ENCODE peak calls at places on chromosomes 13 and 19, in nine cellular contexts. I, V, Z, W, F, J, P, L and Q are unnamed samples.

GRCh38 chr19:18292810-18293641 is 11.6 kb upstream of the JUND start:
- DNase-seq in P (peak), Z (peak), V (peak), J (peak), L (peak), F (no peak), W (peak), I (peak), Q (peak)

GRCh38 chr19:40610396-40611064 is 9.4 kb downstream of the LTBP4 start:
- DNase-seq in F (no peak), J (peak), V (no peak), Z (no peak), W (peak), P (peak), L (no peak), I (no peak), Q (peak)

GRCh38 chr13:105008606-105009005 is 1526.9 kb downstream of the EFNB2 start:
- DNase-seq in P (no peak), I (no peak), W (no peak), L (no peak), J (no peak), F (no peak), V (no peak), Z (no peak), Q (no peak)

GRCh38 chr19:40223135-40223822 is 3.2 kb downstream of the CCNP start:
- DNase-seq in L (no peak), F (no peak), J (peak), Z (no peak), P (peak), W (no peak), V (no peak), I (no peak), Q (no peak)

GRCh38 chr19:55172741-55173140 is 6.3 kb upstream of the DNAAF3 start:
- DNase-seq in J (no peak), L (no peak), P (no peak), W (no peak), Z (peak), V (no peak), F (no peak), I (no peak), Q (no peak)

GRCh38 chr13:80881495-80882482 is 540.9 kb upstream of the SPRY2 start:
- DNase-seq in V (no peak), J (no peak), I (no peak), F (no peak), L (no peak), Z (no peak), W (no peak), P (no peak), Q (no peak)

GRCh38 chr13:50766043-50766442 is 77.4 kb downstream of the DLEU7 start:
- DNase-seq in V (no peak), L (no peak), I (no peak), W (no peak), J (no peak), F (no peak), Z (no peak), P (no peak), Q (no peak)

GRCh38 chr19:13797870-13798269 is 2.6 kb downstream of the ZSWIM4 start:
- DNase-seq in F (no peak), V (no peak), I (peak), W (no peak), P (peak), J (no peak), L (no peak), Z (peak), Q (no peak)

GRCh38 chr13:76667551-76667950 is 218.7 kb downstream of the KCTD12 start:
- DNase-seq in Z (peak), I (peak), W (no peak), F (no peak), L (no peak), J (no peak), P (no peak), V (peak), Q (no peak)

GRCh38 chr13:41614671-41615519 is 157.5 kb downstream of the RGCC start:
- DNase-seq in W (no peak), V (no peak), I (peak), P (no peak), J (no peak), L (no peak), Z (peak), F (no peak), Q (no peak)

GRCh38 chr13:107838592-107839161 is 376.7 kb downstream of the LIG4 start:
- DNase-seq in I (no peak), W (no peak), Z (no peak), J (no peak), F (no peak), V (no peak), L (no peak), P (no peak), Q (no peak)

GRCh38 chr19:47653856-47654255 is 44.9 kb downstream of the BICRA start:
- DNase-seq in I (no peak), P (no peak), F (no peak), J (no peak), L (no peak), W (peak), Z (no peak), V (no peak), Q (no peak)

GRCh38 chr19:18742838-18743237 is 48.3 kb downstream of the COMP start:
- DNase-seq in P (no peak), Z (no peak), I (no peak), W (no peak), F (no peak), V (no peak), L (no peak), J (peak), Q (no peak)

GRCh38 chr13:46964789-46965527 is 68.1 kb upstream of the HTR2A start:
- DNase-seq in W (no peak), L (no peak), Z (peak), J (no peak), F (no peak), I (no peak), P (no peak), V (peak), Q (no peak)

GRCh38 chr13:54965881-54966280 is 1937.3 kb downstream of the OLFM4 start:
- DNase-seq in F (no peak), J (no peak), P (no peak), L (no peak), I (no peak), W (no peak), V (no peak), Z (no peak), Q (no peak)

GRCh38 chr19:2494447-2495129 is 18.7 kb downstream of the GADD45B start:
- DNase-seq in P (peak), W (peak), Z (peak), F (no peak), L (peak), V (peak), I (peak), J (peak), Q (peak)

GRCh38 chr13:45696610-45697226 is 5.4 kb upstream of the CBY2 start:
- DNase-seq in F (peak), I (no peak), P (no peak), J (no peak), V (no peak), Z (no peak), W (no peak), L (no peak), Q (no peak)

GRCh38 chr13:45691667-45692066 is 10.5 kb upstream of the CBY2 start:
- DNase-seq in F (no peak), Z (no peak), V (no peak), J (no peak), W (no peak), I (no peak), P (no peak), L (no peak), Q (no peak)

GRCh38 chr13:45690636-45691035 is 11.5 kb upstream of the CBY2 start:
- DNase-seq in J (no peak), Z (no peak), I (no peak), W (no peak), P (no peak), L (no peak), F (peak), V (no peak), Q (no peak)

GRCh38 chr13:45691251-45691650 is 10.9 kb upstream of the CBY2 start:
- DNase-seq in P (no peak), V (no peak), I (no peak), J (no peak), F (peak), L (no peak), Z (no peak), W (no peak), Q (no peak)

DNA sequence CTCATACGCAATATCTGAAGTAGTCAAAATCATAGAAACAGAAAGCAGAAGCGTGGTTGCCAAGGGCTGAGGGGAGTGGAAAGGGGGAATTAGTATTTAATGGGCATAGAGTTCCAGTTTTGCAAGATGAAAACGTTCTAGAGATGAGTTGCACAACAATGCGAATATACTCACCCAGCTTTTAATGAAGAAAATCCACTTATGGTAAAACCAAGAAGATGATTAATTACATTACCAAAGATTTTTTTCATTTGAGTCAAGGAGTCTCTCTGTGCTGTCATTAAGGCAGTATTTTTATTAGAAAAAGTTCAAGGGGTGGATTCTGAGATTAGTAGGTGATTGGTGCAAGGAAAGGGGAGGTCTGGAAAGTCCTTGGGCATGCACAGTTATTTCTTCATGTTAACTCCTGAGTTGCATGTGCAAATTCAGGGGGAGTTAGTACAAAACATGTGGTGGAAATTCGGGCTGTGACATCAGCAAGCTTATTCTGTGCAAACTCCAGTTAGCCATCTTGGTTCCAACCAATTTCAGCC is 6.9 kb upstream of the CBY2 start:
- DNase-seq in W (no peak), P (no peak), F (peak), J (no peak), V (no peak), L (no peak), Z (no peak), I (no peak), Q (no peak)
- TF ChIP-seq POLR2A in W (no peak), P (no peak), F (no peak), J (no peak), V (no peak), L (no peak), Z (no peak), I (no peak), Q (no peak)

GRCh38 chr19:5561559-5561958 is 6.2 kb downstream of the TINCR start:
- DNase-seq in I (no peak), V (no peak), P (no peak), J (no peak), W (no peak), F (no peak), L (no peak), Z (no peak), Q (no peak)

GRCh38 chr19:5563941-5564612 is 3.7 kb downstream of the TINCR start:
- DNase-seq in L (no peak), W (no peak), V (peak), J (no peak), I (no peak), Z (peak), F (no peak), P (no peak), Q (no peak)

GRCh38 chr19:5564930-5565329 is 2.8 kb downstream of the TINCR start:
- DNase-seq in W (no peak), F (no peak), Z (no peak), I (no peak), L (no peak), P (no peak), J (no peak), V (no peak), Q (no peak)

GRCh38 chr19:5562280-5562679 is 5.5 kb downstream of the TINCR start:
- DNase-seq in V (no peak), P (no peak), J (no peak), Z (no peak), L (no peak), I (no peak), F (no peak), W (no peak), Q (no peak)

DNA sequence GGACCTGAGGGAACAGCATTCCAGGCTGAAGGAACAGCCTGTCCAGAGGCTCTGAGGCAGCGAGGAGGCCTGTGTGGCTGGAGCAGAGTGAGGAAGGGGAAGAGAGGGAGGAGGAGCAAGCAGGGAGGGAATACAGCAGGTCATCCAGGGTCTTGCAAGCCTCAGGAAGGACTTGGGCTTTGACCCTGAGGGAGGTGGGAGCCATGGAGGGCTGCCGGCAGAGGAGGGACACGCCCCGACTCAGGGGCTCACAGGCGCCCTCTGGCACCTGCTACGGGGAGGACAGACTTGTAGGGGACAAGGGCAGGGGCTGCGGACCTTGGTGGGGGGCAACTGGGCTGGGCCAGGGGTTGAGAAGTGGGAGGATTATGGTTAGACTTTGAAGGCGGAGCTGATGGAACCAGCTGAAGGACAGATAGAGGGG is 4.7 kb downstream of the TINCR start:
- DNase-seq in Z (no peak), W (no peak), V (no peak), J (no peak), I (no peak), L (no peak), P (no peak), F (no peak), Q (no peak)
- TF ChIP-seq CTCF in Z (no peak), W (no peak), V (no peak), J (no peak), I (no peak), L (no peak), P (no peak), F (no peak), Q (no peak)

GRCh38 chr19:8525401-8525684 is 11.4 kb upstream of the ZNF414 start:
- DNase-seq in L (no peak), V (no peak), P (no peak), J (no peak), I (no peak), Z (no peak), W (no peak), F (no peak), Q (no peak)
- H3K4me3 ChIP-seq in L (peak), V (peak), P (peak), J (no peak), I (peak), Z (peak), W (peak), F (peak), Q (peak)

GRCh38 chr19:20923077-20923871 is at the start of gene ZNF85:
- DNase-seq in J (peak), L (peak), P (peak), W (peak), F (peak), Z (peak), V (peak), I (peak), Q (peak)
- TF ChIP-seq POLR2A in J (no peak), L (peak), P (no peak), W (no peak), F (no peak), Z (peak), V (no peak), I (no peak), Q (no peak)

GRCh38 chr19:11657307-11657706 is 60.0 kb downstream of the ZNF627 start:
- DNase-seq in W (no peak), P (no peak), Z (no peak), J (no peak), L (no peak), V (no peak), F (no peak), I (no peak), Q (no peak)

GRCh38 chr19:11656535-11656934 is 59.3 kb downstream of the ZNF627 start:
- DNase-seq in J (no peak), V (no peak), W (no peak), Z (no peak), I (no peak), L (no peak), F (no peak), P (no peak), Q (no peak)

GRCh38 chr19:11662278-11662677 is 65.0 kb downstream of the ZNF627 start:
- DNase-seq in I (no peak), V (no peak), L (no peak), P (no peak), J (no peak), W (no peak), Z (no peak), F (no peak), Q (no peak)

GRCh38 chr19:11658954-11659353 is 61.7 kb downstream of the ZNF627 start:
- DNase-seq in W (no peak), V (no peak), J (no peak), P (no peak), L (no peak), I (no peak), Z (no peak), F (no peak), Q (no peak)

GRCh38 chr19:11659612-11660011 is 62.3 kb downstream of the ZNF627 start:
- DNase-seq in I (no peak), Z (peak), F (no peak), P (no peak), J (no peak), W (no peak), V (no peak), L (no peak), Q (no peak)
- TF ChIP-seq CTCF in I (no peak), Z (peak), F (peak), P (no peak), J (no peak), W (no peak), V (no peak), L (no peak), Q (no peak)

GRCh38 chr19:51573331-51573730 is 2.2 kb downstream of the ZNF175 start:
- DNase-seq in I (no peak), V (no peak), Z (peak), F (no peak), W (no peak), P (no peak), L (no peak), J (no peak), Q (no peak)
- H3K4me3 ChIP-seq in I (no peak), V (no peak), Z (no peak), F (no peak), W (no peak), P (no peak), L (no peak), J (no peak), Q (no peak)

DNA sequence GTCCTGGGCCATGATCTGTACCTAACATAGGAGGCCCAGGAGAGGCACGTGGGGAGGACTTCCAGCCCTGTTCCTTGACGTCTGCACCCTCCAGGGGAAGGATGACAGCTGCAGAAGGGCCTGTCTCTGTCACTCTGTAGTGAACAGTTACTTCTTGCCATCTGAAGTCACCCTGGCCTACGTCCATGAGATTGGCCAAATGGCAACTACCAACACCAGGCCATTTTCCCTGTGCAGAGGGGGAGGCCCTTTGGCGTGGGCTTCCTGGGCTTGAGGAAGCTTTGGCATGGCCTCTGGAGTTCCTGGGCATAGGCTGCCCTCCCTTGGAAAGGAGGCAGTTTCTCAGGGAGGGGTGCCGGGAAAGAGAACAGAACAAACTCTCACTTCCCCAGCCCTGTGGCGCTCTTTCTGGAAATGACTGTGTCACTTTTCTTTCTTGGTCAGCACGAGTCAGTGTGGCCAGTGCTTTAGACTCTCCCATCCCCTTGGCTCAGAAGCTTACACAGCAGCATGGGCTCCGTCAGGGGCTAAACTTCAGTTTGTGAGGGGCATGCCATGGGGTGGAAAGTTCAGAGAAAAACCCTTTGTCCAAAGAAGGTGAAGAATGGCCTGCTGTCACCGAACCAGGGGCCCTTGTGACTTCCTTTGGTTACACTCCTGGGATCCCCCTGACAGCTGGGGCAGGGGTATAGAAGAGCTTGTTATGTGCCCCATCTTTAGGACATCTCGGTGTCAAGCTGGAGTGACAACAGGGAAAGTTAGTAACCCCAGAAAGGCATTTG is 5.3 kb downstream of the CARM1 start:
- DNase-seq in F (no peak), I (no peak), P (no peak), L (no peak), V (peak), W (peak), Z (no peak), J (no peak), Q (no peak)
- TF ChIP-seq POLR2A in F (no peak), I (no peak), P (no peak), L (no peak), V (no peak), W (no peak), Z (no peak), J (no peak), Q (no peak)

GRCh38 chr19:42634409-42635232 is 39.9 kb upstream of the CEACAM8 start:
- DNase-seq in L (no peak), I (no peak), W (no peak), V (no peak), Z (peak), P (peak), J (no peak), F (no peak), Q (no peak)
- TF ChIP-seq CTCF in L (no peak), I (no peak), W (no peak), V (no peak), Z (peak), P (peak), J (peak), F (peak), Q (no peak)

DNA sequence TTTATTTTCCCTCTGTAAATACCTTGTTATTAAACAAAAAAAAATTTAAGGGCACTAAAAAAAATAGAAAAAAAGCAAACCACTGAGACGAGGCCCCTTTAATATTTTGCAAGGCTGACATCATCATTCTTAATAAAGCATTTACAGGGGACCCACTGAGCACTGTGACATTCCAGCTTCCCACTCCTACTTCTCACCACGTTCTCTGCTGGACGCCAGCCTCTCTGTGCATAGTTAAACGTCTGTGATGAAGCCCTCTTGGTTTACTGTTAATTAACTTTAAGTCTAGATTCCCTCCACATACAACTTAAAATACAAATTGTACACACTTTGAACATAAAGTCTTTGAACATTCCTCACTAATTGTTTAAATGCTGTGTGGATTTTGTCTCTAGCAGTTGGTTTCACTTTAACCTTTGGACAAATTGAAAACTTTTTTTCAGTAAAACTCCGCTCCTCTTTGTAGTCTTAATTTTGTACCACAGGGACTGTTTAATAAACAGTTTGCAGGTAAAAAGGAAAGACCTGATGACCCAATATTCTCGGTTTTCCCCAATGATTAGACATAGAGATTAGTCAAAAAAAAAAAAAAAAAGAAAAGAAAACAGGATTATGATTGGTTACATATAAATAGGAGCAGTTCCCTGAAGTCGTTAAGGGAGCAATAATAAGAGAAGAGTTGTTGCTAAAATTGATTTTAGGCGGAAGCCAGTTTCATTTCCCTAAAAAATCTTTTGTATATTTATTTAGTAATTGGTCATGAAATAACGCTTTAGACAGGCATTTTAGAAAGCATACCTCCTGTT is 219.8 kb downstream of the MZT1 start:
- DNase-seq in F (no peak), J (no peak), I (no peak), W (no peak), V (no peak), L (no peak), P (no peak), Z (no peak), Q (no peak)
- H3K4me3 ChIP-seq in F (no peak), J (no peak), I (no peak), W (peak), V (no peak), L (peak), P (no peak), Z (no peak), Q (peak)